ENCODE peak calls at places on chromosome 7, in four cellular contexts. H is brain microvascular endothelial cell, T is AG10803, E is mucosa of gallbladder. U is an unnamed sample.

GRCh38 chr7:126791306-126791705 is 461.4 kb downstream of the GRM8 start:
- DNase-seq in H (no peak), T (no peak), E (no peak), U (no peak)

GRCh38 chr7:21543528-21544302 is 876 bp downstream of the DNAH11 start:
- DNase-seq in H (no peak), T (no peak), E (no peak), U (no peak)

GRCh38 chr7:137546671-137547070 is 203.1 kb upstream of the PTN start:
- DNase-seq in H (peak), T (peak), E (no peak), U (no peak)

GRCh38 chr7:129949292-129950133 is 3.2 kb downstream of the UBE2H start:
- DNase-seq in H (peak), T (peak), E (peak), U (no peak)

GRCh38 chr7:140541513-140542192 is 62.3 kb upstream of the MKRN1 start:
- DNase-seq in H (peak), T (peak), E (peak), U (no peak)

GRCh38 chr7:36644625-36645422 is 79.5 kb downstream of the AOAH start:
- DNase-seq in H (no peak), T (no peak), E (no peak), U (no peak)

GRCh38 chr7:83872501-83872900 is 223.6 kb upstream of the SEMA3E start:
- DNase-seq in H (no peak), T (no peak), E (no peak), U (no peak)

GRCh38 chr7:41779918-41780317 is 77.0 kb upstream of the INHBA start:
- DNase-seq in H (no peak), T (peak), E (no peak), U (no peak)

GRCh38 chr7:79461660-79462059 is 8.2 kb upstream of the MAGI2 start:
- DNase-seq in H (peak), T (peak), E (no peak), U (no peak)

GRCh38 chr7:46713868-46714596 is 793.0 kb upstream of the IGFBP3 start:
- DNase-seq in H (peak), T (no peak), E (peak), U (no peak)

GRCh38 chr7:72386152-72386551 is 26.0 kb downstream of the CALN1 start:
- DNase-seq in H (no peak), T (no peak), E (no peak), U (no peak)

GRCh38 chr7:40306596-40306995 is 171.8 kb downstream of the SUGCT start:
- DNase-seq in H (peak), T (peak), E (no peak), U (no peak)

GRCh38 chr7:43584200-43584586 is 1.3 kb downstream of the STK17A start:
- DNase-seq in H (peak), T (peak), E (peak), U (no peak)

GRCh38 chr7:25496394-25497103 is 268.3 kb upstream of the NPVF start:
- DNase-seq in H (no peak), T (no peak), E (no peak), U (no peak)

GRCh38 chr7:100357131-100357561 is 771 bp upstream of the PILRB start:
- DNase-seq in H (no peak), T (no peak), E (no peak), U (no peak)

GRCh38 chr7:123770378-123770777 is 21.6 kb upstream of the WASL start:
- DNase-seq in H (peak), T (peak), E (no peak), U (no peak)

GRCh38 chr7:140348161-140348849 is 50.0 kb downstream of the SLC37A3 start:
- DNase-seq in H (no peak), T (peak), E (no peak), U (no peak)

GRCh38 chr7:16754869-16755317 is 1.3 kb downstream of the TSPAN13 start:
- DNase-seq in H (no peak), T (no peak), E (no peak), U (no peak)

GRCh38 chr7:134593530-134594392 is 44.9 kb downstream of the AKR1B15 start:
- DNase-seq in H (peak), T (peak), E (peak), U (no peak)

GRCh38 chr7:121744319-121744718 is 128.6 kb upstream of the PTPRZ1 start:
- DNase-seq in H (no peak), T (no peak), E (no peak), U (no peak)

GRCh38 chr7:129775695-129776396 is 164.3 kb downstream of the NRF1 start:
- DNase-seq in H (no peak), T (no peak), E (no peak), U (no peak)

GRCh38 chr7:157139142-157140117 is 704 bp downstream of the UBE3C start:
- DNase-seq in H (peak), T (peak), E (peak), U (peak)

GRCh38 chr7:2460641-2461040 is 15.6 kb downstream of the GRIFIN start:
- DNase-seq in H (no peak), T (no peak), E (no peak), U (no peak)

GRCh38 chr7:33185786-33186185 is 56.4 kb downstream of the BBS9 start:
- DNase-seq in H (peak), T (peak), E (no peak), U (no peak)

GRCh38 chr7:81402227-81402626 is 367.6 kb downstream of the HGF start:
- DNase-seq in H (peak), T (no peak), E (no peak), U (no peak)

GRCh38 chr7:43201912-43202311 is 89.5 kb downstream of the HECW1 start:
- DNase-seq in H (peak), T (peak), E (no peak), U (no peak)

GRCh38 chr7:84187813-84188212 is 6.8 kb downstream of the SEMA3A start:
- DNase-seq in H (no peak), T (no peak), E (no peak), U (no peak)

GRCh38 chr7:18860226-18860625 is 257.2 kb downstream of the TWIST1 start:
- DNase-seq in H (no peak), T (no peak), E (no peak), U (no peak)

GRCh38 chr7:88278881-88279280 is 27.8 kb downstream of the STEAP4 start:
- DNase-seq in H (no peak), T (no peak), E (peak), U (no peak)

GRCh38 chr7:82472966-82473365 is 29.4 kb upstream of the CACNA2D1 start:
- DNase-seq in H (no peak), T (peak), E (no peak), U (no peak)

GRCh38 chr7:40643664-40644063 is 508.9 kb downstream of the SUGCT start:
- DNase-seq in H (no peak), T (no peak), E (no peak), U (no peak)

GRCh38 chr7:80781146-80781545 is 137.7 kb downstream of the SEMA3C start:
- DNase-seq in H (no peak), T (peak), E (no peak), U (no peak)